ENCODE peak calls at places on chromosomes 1 and 21, in four cellular contexts. One of them, this sample, is unnamed. For H3K4me1, the result is how much of the 10 kb centered on the place peaks cover.

GRCh38 chr1:18299441-18300338 is 181.0 kb upstream of the KLHDC7A start:
- DNase-seq in hepatocyte: peak
- DNase-seq in aorta: no peak
- DNase-seq in mammary epithelial cell: no peak
- DNase-seq in this sample: no peak

GRCh38 chr21:26761174-26761915 is 83.9 kb downstream of the ADAMTS1 start:
- DNase-seq in hepatocyte: no peak
- DNase-seq in aorta: no peak
- DNase-seq in mammary epithelial cell: no peak
- DNase-seq in this sample: no peak

GRCh38 chr21:25561668-25562641 is 45.3 kb downstream of the MRPL39 start:
- DNase-seq in hepatocyte: peak
- DNase-seq in mammary epithelial cell: no peak
- DNase-seq in aorta: peak
- DNase-seq in this sample: peak

GRCh38 chr1:23167353-23168078 is 1.1 kb downstream of the LUZP1 start:
- DNase-seq in mammary epithelial cell: peak
- DNase-seq in aorta: peak
- DNase-seq in hepatocyte: peak
- DNase-seq in this sample: no peak

GRCh38 chr1:240705584-240705983 is 93.6 kb upstream of the GREM2 start:
- DNase-seq in aorta: no peak
- DNase-seq in hepatocyte: no peak
- DNase-seq in mammary epithelial cell: no peak
- DNase-seq in this sample: no peak

GRCh38 chr1:146034976-146035469 is 13.5 kb upstream of the HJV start:
- DNase-seq in aorta: no peak
- DNase-seq in hepatocyte: no peak
- DNase-seq in mammary epithelial cell: no peak
- DNase-seq in this sample: no peak

GRCh38 chr21:39014751-39015150 is 168.5 kb downstream of the PSMG1 start:
- DNase-seq in mammary epithelial cell: peak
- DNase-seq in hepatocyte: peak
- DNase-seq in aorta: peak
- DNase-seq in this sample: no peak

GRCh38 chr1:213418268-213419068 is 367.4 kb downstream of the RPS6KC1 start:
- DNase-seq in aorta: no peak
- DNase-seq in mammary epithelial cell: no peak
- DNase-seq in hepatocyte: no peak
- DNase-seq in this sample: no peak

GRCh38 chr1:221869759-221870158 is 127.9 kb upstream of the DUSP10 start:
- DNase-seq in hepatocyte: no peak
- DNase-seq in aorta: no peak
- DNase-seq in mammary epithelial cell: no peak
- DNase-seq in this sample: no peak

GRCh38 chr21:37153193-37153934 is 80.3 kb downstream of the TTC3 start:
- DNase-seq in aorta: no peak
- DNase-seq in hepatocyte: peak
- DNase-seq in mammary epithelial cell: no peak
- DNase-seq in this sample: no peak

GRCh38 chr1:26132128-26132824 is 20.7 kb downstream of the PDIK1L start:
- DNase-seq in mammary epithelial cell: peak
- DNase-seq in aorta: no peak
- DNase-seq in hepatocyte: no peak
- DNase-seq in this sample: peak

GRCh38 chr1:42179275-42179674 is 14.7 kb upstream of the GUCA2A start:
- DNase-seq in aorta: no peak
- DNase-seq in mammary epithelial cell: no peak
- DNase-seq in hepatocyte: no peak
- DNase-seq in this sample: no peak

GRCh38 chr1:66275601-66276023 is 258.3 kb upstream of the SGIP1 start:
- DNase-seq in aorta: no peak
- DNase-seq in mammary epithelial cell: no peak
- DNase-seq in hepatocyte: no peak
- DNase-seq in this sample: no peak
- H3K4me1 ChIP-seq in aorta: under half
- H3K4me1 ChIP-seq in mammary epithelial cell: under half
- H3K4me1 ChIP-seq in hepatocyte: under half
- H3K4me1 ChIP-seq in this sample: half or more

DNA sequence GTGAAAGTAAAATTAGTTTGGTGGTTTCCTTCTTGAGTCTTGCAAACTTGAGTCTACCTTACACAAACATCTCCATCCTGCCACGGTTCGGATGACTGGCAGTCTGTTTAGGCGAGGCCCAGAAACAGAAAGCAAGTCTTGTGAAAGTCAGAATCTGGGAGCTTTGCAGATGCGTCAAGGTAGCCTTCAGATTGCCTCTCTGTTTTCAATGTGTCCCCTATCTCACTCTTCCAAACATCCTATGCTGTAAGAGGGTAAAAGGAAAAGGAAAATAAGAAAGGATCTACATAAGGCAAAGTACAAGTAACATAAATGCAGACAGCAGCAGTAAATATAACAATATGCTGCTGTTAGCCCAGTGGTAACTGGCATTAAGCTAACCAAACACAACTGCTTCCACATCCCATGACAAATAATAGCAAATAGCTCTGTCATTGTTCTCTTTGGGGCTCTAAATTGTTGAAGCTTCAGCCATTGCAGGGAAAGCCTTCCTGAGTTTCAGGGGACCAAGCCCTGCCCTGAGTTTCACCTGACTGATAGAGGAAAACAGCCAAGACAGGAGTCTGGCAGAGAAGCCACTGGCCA is 26.2 kb upstream of the C1orf105 start:
- DNase-seq in mammary epithelial cell: peak
- DNase-seq in hepatocyte: peak
- DNase-seq in aorta: no peak
- DNase-seq in this sample: peak
- H3K4me1 ChIP-seq in mammary epithelial cell: under half
- H3K4me1 ChIP-seq in hepatocyte: half or more
- H3K4me1 ChIP-seq in aorta: under half
- H3K4me1 ChIP-seq in this sample: under half

GRCh38 chr1:8017495-8018310 is 8.4 kb downstream of the ERRFI1 start:
- DNase-seq in mammary epithelial cell: peak
- DNase-seq in hepatocyte: peak
- DNase-seq in aorta: no peak
- DNase-seq in this sample: no peak
- H3K4me1 ChIP-seq in mammary epithelial cell: half or more
- H3K4me1 ChIP-seq in hepatocyte: under half
- H3K4me1 ChIP-seq in aorta: under half
- H3K4me1 ChIP-seq in this sample: under half

DNA sequence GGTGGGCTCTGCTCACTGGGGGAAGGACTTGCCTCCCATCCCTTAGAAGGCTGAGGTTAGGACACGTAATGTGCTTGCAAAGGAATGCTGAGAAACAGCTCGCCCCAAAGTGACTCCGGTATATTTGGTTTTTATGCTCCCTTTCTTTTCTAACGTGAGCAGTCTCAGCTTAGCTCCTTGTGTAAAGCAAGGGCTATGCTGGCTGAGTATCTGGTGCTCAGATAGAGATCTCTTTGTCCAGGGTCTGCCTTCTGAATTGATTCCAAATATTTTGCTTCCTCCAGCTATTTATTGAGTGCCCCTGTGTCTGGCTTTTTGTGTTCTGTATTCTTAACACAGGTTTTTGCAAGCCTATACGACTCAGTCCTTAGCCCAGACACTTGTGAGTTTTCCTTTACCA is 94.5 kb upstream of the ARTN start:
- DNase-seq in aorta: no peak
- DNase-seq in mammary epithelial cell: no peak
- DNase-seq in hepatocyte: no peak
- DNase-seq in this sample: no peak
- H3K4me1 ChIP-seq in aorta: under half
- H3K4me1 ChIP-seq in mammary epithelial cell: under half
- H3K4me1 ChIP-seq in hepatocyte: under half
- H3K4me1 ChIP-seq in this sample: under half

GRCh38 chr1:215344534-215344933 is 222.6 kb upstream of the KCTD3 start:
- DNase-seq in mammary epithelial cell: no peak
- DNase-seq in hepatocyte: no peak
- DNase-seq in aorta: no peak
- DNase-seq in this sample: no peak
- H3K4me1 ChIP-seq in mammary epithelial cell: under half
- H3K4me1 ChIP-seq in hepatocyte: under half
- H3K4me1 ChIP-seq in aorta: under half
- H3K4me1 ChIP-seq in this sample: under half

GRCh38 chr1:228986093-228986904 is 251.0 kb downstream of the RHOU start:
- DNase-seq in hepatocyte: peak
- DNase-seq in aorta: peak
- DNase-seq in mammary epithelial cell: no peak
- DNase-seq in this sample: no peak
- H3K4me1 ChIP-seq in hepatocyte: under half
- H3K4me1 ChIP-seq in aorta: under half
- H3K4me1 ChIP-seq in mammary epithelial cell: under half
- H3K4me1 ChIP-seq in this sample: under half

GRCh38 chr1:184416476-184416875 is 29.6 kb downstream of the C1orf21 start:
- DNase-seq in aorta: no peak
- DNase-seq in hepatocyte: no peak
- DNase-seq in mammary epithelial cell: peak
- DNase-seq in this sample: no peak
- H3K4me1 ChIP-seq in aorta: under half
- H3K4me1 ChIP-seq in hepatocyte: under half
- H3K4me1 ChIP-seq in mammary epithelial cell: half or more
- H3K4me1 ChIP-seq in this sample: under half

DNA sequence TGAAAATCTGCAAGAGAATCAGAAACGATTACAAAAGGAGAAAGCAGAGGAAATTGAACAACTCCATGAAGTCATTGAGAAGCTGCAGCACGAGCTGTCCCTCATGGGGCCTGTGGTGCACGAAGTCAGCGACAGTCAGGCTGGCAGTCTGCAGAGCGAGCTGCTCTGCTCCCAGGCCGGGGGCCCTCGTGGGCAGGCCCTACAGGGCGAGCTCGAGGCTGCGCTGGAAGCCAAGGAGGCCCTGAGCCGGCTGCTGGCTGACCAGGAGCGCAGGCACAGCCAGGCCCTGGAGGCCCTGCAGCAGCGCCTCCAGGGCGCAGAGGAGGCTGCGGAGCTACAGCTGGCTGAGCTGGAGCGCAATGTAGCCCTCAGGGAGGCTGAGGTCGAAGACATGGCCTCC is 47.5 kb upstream of the DIP2A start:
- DNase-seq in aorta: peak
- DNase-seq in hepatocyte: no peak
- DNase-seq in mammary epithelial cell: no peak
- DNase-seq in this sample: no peak
- H3K4me1 ChIP-seq in aorta: under half
- H3K4me1 ChIP-seq in hepatocyte: under half
- H3K4me1 ChIP-seq in mammary epithelial cell: under half
- H3K4me1 ChIP-seq in this sample: under half

GRCh38 chr21:34533938-34534337 is 21.9 kb upstream of the KCNE1 start:
- DNase-seq in aorta: no peak
- DNase-seq in mammary epithelial cell: no peak
- DNase-seq in hepatocyte: no peak
- DNase-seq in this sample: no peak
- H3K4me1 ChIP-seq in aorta: under half
- H3K4me1 ChIP-seq in mammary epithelial cell: under half
- H3K4me1 ChIP-seq in hepatocyte: under half
- H3K4me1 ChIP-seq in this sample: under half

GRCh38 chr1:43529206-43529731 is 1.4 kb upstream of the PTPRF start:
- DNase-seq in hepatocyte: peak
- DNase-seq in aorta: peak
- DNase-seq in mammary epithelial cell: peak
- DNase-seq in this sample: peak
- H3K4me1 ChIP-seq in hepatocyte: under half
- H3K4me1 ChIP-seq in aorta: under half
- H3K4me1 ChIP-seq in mammary epithelial cell: under half
- H3K4me1 ChIP-seq in this sample: under half